ENCODE peak calls at places on chromosome 11, in nine cellular contexts. W is stimulated activated CD8-positive, alpha-beta memory T cell treated with anti-CD3 and anti-CD28 coated beads, Interleukin-15, amount 100 ng/mL, for 24 hours; X is heart right ventricle; J is upper lobe of right lung; M is pancreas; H is IMR-90; E is HT1080; D is iPS-NIHi11; Y is GM10248. G is an unnamed sample.

GRCh38 chr11:128624269-128625170 is 37.2 kb upstream of the ETS1 start:
- DNase-seq in Y (peak), M (peak), E (no peak), W (no peak), D (no peak), J (no peak), X (no peak), H (no peak), G (no peak)

GRCh38 chr11:91947215-91947614 is 277.4 kb upstream of the FAT3 start:
- DNase-seq in D (no peak), H (peak), J (no peak), Y (no peak), M (peak), E (peak), W (no peak), X (no peak), G (no peak)

GRCh38 chr11:101049813-101050212 is 79.8 kb downstream of the PGR start:
- DNase-seq in H (no peak), D (no peak), E (no peak), W (no peak), M (no peak), Y (no peak), X (no peak), J (no peak), G (no peak)

GRCh38 chr11:114348200-114349191 is 51.8 kb downstream of the C11orf71 start:
- DNase-seq in M (peak), E (peak), J (no peak), H (peak), D (peak), W (no peak), Y (no peak), X (no peak), G (peak)

GRCh38 chr11:94768602-94769511 is 701 bp downstream of the AMOTL1 start:
- DNase-seq in X (peak), D (peak), Y (peak), W (no peak), E (peak), H (peak), M (peak), J (peak), G (peak)

GRCh38 chr11:82855616-82856015 is 44.6 kb downstream of the PRCP start:
- DNase-seq in H (no peak), E (no peak), D (no peak), Y (no peak), X (no peak), W (no peak), J (no peak), M (no peak), G (no peak)

GRCh38 chr11:119964136-119965025 is 173.5 kb downstream of the TRIM29 start:
- DNase-seq in Y (no peak), H (no peak), W (no peak), M (no peak), J (no peak), E (no peak), D (peak), X (no peak), G (peak)

GRCh38 chr11:57751676-57752253 is at the start of gene BTBD18:
- DNase-seq in X (no peak), H (peak), M (peak), E (peak), J (no peak), W (no peak), Y (peak), D (peak), G (peak)

GRCh38 chr11:61114913-61115312 is 12.6 kb downstream of the CD5 start:
- DNase-seq in Y (no peak), M (no peak), J (no peak), W (no peak), X (no peak), H (no peak), E (no peak), D (no peak), G (no peak)

GRCh38 chr11:28910926-28911325 is 802.7 kb downstream of the METTL15 start:
- DNase-seq in H (peak), D (no peak), E (no peak), J (no peak), W (no peak), M (no peak), X (no peak), Y (no peak), G (peak)

GRCh38 chr11:112128483-112129121 is 35.3 kb downstream of the IL18 start:
- DNase-seq in M (peak), D (no peak), J (no peak), Y (no peak), E (peak), W (no peak), X (peak), H (peak), G (peak)

G was measured in choroid plexus epithelial cell.